ENCODE peak calls at places on chromosome 1, in six cellular contexts. H is NT2/D1, F is pancreas, E is tibial nerve, X is GM23248, W is IMR-90. I is an unnamed sample. For H3K4me1, the result is how much of the 10 kb centered on the place peaks cover.

GRCh38 chr1:83509229-83509870 is 489.6 kb downstream of the TTLL7 start:
- DNase-seq in H (no peak), F (no peak), E (no peak), X (peak), W (no peak), I (no peak)

GRCh38 chr1:236795035-236795756 is at the start of gene MTR:
- DNase-seq in H (peak), F (peak), E (peak), X (peak), W (peak), I (peak)

GRCh38 chr1:209422281-209422680 is 161.2 kb upstream of the CAMK1G start:
- DNase-seq in H (no peak), F (no peak), E (no peak), X (no peak), W (no peak), I (no peak)

GRCh38 chr1:28973850-28974841 is 59.8 kb downstream of the EPB41 start:
- DNase-seq in H (no peak), F (no peak), E (no peak), X (peak), W (peak), I (no peak)

GRCh38 chr1:222798111-222798510 is 16.7 kb upstream of the DISP1 start:
- DNase-seq in H (no peak), F (no peak), E (no peak), X (peak), W (peak), I (no peak)

GRCh38 chr1:2945821-2946231 is 75.4 kb upstream of the ACTRT2 start:
- DNase-seq in H (no peak), F (peak), E (no peak), X (no peak), W (no peak), I (no peak)

GRCh38 chr1:36366091-36366661 is 19.5 kb downstream of the STK40 start:
- DNase-seq in H (no peak), F (no peak), E (no peak), X (peak), W (peak), I (peak)

GRCh38 chr1:245858683-245859509 is 648.2 kb downstream of the SMYD3 start:
- DNase-seq in H (no peak), F (no peak), E (no peak), X (peak), W (peak), I (no peak)

GRCh38 chr1:8822383-8823294 is 5.2 kb upstream of the RERE start:
- DNase-seq in H (no peak), F (no peak), E (no peak), X (peak), W (peak), I (peak)

GRCh38 chr1:170619167-170620030 is 44.5 kb upstream of the PRRX1 start:
- DNase-seq in H (no peak), F (no peak), E (no peak), X (peak), W (peak), I (no peak)

GRCh38 chr1:49052102-49052501 is 275.4 kb upstream of the BEND5 start:
- DNase-seq in H (no peak), F (no peak), E (no peak), X (no peak), W (no peak), I (no peak)

GRCh38 chr1:159712080-159712479 is 2.3 kb downstream of the CRP start:
- DNase-seq in H (no peak), F (no peak), E (no peak), X (no peak), W (no peak), I (no peak)

GRCh38 chr1:159719990-159720389 is 5.6 kb upstream of the CRP start:
- DNase-seq in H (no peak), F (no peak), E (no peak), X (no peak), W (no peak), I (no peak)

DNA sequence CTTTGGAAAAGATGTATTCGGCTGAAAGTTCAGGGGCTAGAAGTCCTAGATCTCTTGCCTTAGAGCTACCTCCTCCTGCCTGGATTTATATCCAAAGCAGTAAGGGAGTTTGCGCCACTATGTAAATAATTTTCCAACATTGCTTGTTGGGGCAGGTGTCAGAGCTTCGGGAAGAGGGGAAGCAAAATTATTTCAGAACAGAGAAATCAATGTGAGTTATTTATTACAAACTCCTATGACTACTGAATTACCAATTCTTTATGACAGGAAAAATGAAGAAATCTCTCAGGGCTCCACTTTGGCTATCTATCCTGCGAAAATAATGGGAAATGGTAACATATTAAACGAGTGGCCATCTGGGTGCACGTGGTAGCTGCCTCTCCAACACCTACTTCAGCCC is at the start of gene CRP:
- DNase-seq in H (no peak), F (no peak), E (no peak), X (no peak), W (no peak), I (no peak)
- H3K4me3 ChIP-seq in H (no peak), F (no peak), E (no peak), X (no peak), W (no peak), I (no peak)

GRCh38 chr1:235404190-235404589 is 37.0 kb downstream of the TBCE start:
- DNase-seq in H (no peak), F (no peak), E (no peak), X (peak), W (no peak), I (no peak)

GRCh38 chr1:235402457-235403200 is 35.4 kb downstream of the TBCE start:
- DNase-seq in H (no peak), F (no peak), E (no peak), X (no peak), W (no peak), I (no peak)

GRCh38 chr1:235407419-235407818 is 40.2 kb downstream of the TBCE start:
- DNase-seq in H (no peak), F (no peak), E (no peak), X (no peak), W (no peak), I (no peak)

GRCh38 chr1:235401251-235401650 is 34.0 kb downstream of the TBCE start:
- DNase-seq in H (no peak), F (no peak), E (no peak), X (peak), W (no peak), I (no peak)

GRCh38 chr1:235403598-235403997 is 36.4 kb downstream of the TBCE start:
- DNase-seq in H (no peak), F (no peak), E (no peak), X (no peak), W (no peak), I (no peak)
- H3K4me1 ChIP-seq in H (under half), F (under half), E (under half), X (under half), W (under half), I (under half)

GRCh38 chr1:73593379-73593778 is 604.6 kb downstream of the LRRIQ3 start:
- DNase-seq in H (peak), F (no peak), E (no peak), X (peak), W (no peak), I (no peak)
- H3K4me3 ChIP-seq in H (no peak), F (no peak), E (peak), X (no peak), W (no peak), I (no peak)

GRCh38 chr1:206510371-206510770 is 3.0 kb downstream of the RASSF5 start:
- DNase-seq in H (no peak), F (no peak), E (no peak), X (no peak), W (no peak), I (no peak)
- H3K4me1 ChIP-seq in H (under half), F (under half), E (under half), X (under half), W (under half), I (half or more)

GRCh38 chr1:25565188-25565591 is 21.8 kb downstream of the LDLRAP1 start:
- DNase-seq in H (no peak), F (no peak), E (no peak), X (no peak), W (peak), I (no peak)
- H3K4me3 ChIP-seq in H (no peak), F (no peak), E (no peak), X (no peak), W (no peak), I (no peak)

DNA sequence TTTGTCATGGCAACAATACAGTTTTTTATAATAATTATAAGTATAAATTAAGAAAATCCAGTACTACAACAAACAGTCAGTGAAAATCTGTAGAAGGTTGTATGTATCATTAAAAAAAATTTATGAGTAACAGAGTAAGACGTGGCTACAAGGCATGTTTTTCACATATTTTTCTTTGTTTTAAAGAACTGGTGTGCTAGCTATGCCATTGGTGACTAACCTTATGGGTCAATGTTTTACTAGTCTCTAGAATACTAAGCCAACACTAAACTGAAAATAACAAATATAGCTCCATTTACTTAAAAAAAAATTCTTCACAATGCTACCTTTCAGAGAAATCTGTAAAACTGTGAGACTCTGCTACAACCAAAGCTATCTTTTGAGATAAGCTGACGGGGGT is 261.5 kb downstream of the ADGRL2 start:
- DNase-seq in H (no peak), F (no peak), E (no peak), X (no peak), W (no peak), I (no peak)
- H3K4me1 ChIP-seq in H (under half), F (under half), E (under half), X (under half), W (under half), I (under half)

GRCh38 chr1:198187973-198188588 is 31.3 kb downstream of the NEK7 start:
- DNase-seq in H (no peak), F (no peak), E (no peak), X (no peak), W (no peak), I (no peak)
- H3K4me3 ChIP-seq in H (no peak), F (no peak), E (no peak), X (no peak), W (no peak), I (no peak)

GRCh38 chr1:198693321-198693720 is 54.5 kb downstream of the PTPRC start:
- DNase-seq in H (no peak), F (no peak), E (no peak), X (no peak), W (no peak), I (no peak)
- H3K4me1 ChIP-seq in H (under half), F (under half), E (under half), X (under half), W (under half), I (under half)

DNA sequence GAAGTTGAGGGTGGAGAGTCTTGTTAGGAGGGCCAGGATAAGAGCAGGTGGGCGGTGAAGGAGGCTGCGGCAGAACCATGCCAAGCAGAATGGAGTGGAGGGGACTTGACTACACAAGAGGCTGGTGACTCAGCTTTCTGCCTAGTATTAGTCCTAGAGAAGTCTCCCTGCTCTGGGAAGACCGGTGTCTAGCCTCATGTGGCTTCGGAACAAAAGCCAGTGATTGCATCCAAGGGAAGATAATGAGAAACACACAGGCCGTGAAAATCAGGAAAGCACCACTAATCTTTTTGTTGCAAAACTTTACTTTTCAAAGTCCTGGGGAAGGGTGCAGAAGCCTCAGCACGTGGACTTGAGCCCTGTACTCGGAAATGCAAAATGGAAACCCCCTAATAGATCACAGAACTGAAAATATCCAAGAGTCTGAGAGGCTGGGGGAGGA is 31.3 kb downstream of the DDR2 start:
- DNase-seq in H (peak), F (no peak), E (no peak), X (peak), W (peak), I (no peak)
- H3K4me3 ChIP-seq in H (no peak), F (no peak), E (no peak), X (peak), W (no peak), I (no peak)